ENCODE peak calls at places on chromosomes 11 and 22, in nine cellular contexts. M, O, J, H, G, Y, W, N and Q are unnamed samples.
A peak's percentile ranks its signal among the peaks of the same experiment; 100 is the strongest.

GRCh38 chr11:12239396-12240298 is 129.3 kb downstream of the MICAL2 start:
- DNase-seq in J (no peak), H (no peak), M (no peak), Y (no peak), O (peak; percentile 84), N (no peak), G (no peak), W (no peak), Q (peak; percentile 77)

GRCh38 chr11:8906629-8907028 is 4.4 kb upstream of the AKIP1 start:
- DNase-seq in G (no peak), H (no peak), O (no peak), M (no peak), Y (no peak), N (no peak), W (no peak), J (no peak), Q (no peak)

GRCh38 chr11:118200901-118201680 is 23.7 kb downstream of the JAML start:
- DNase-seq in N (no peak), J (no peak), G (no peak), M (no peak), Y (no peak), W (no peak), H (no peak), O (no peak), Q (no peak)

GRCh38 chr11:119580751-119581150 is 148.2 kb downstream of the NECTIN1 start:
- DNase-seq in O (no peak), W (no peak), H (no peak), Y (no peak), M (no peak), G (no peak), J (no peak), N (no peak), Q (no peak)

GRCh38 chr22:43823911-43824665 is 12.0 kb upstream of the EFCAB6 start:
- DNase-seq in M (no peak), O (no peak), H (peak; percentile 69), N (no peak), G (peak; percentile 41), J (no peak), W (no peak), Y (no peak), Q (peak; percentile 21)

GRCh38 chr22:21074092-21074715 is 28.5 kb downstream of the LRRC74B start:
- DNase-seq in J (no peak), O (peak; percentile 30), W (no peak), M (no peak), G (no peak), H (no peak), N (no peak), Y (no peak), Q (no peak)

GRCh38 chr11:2534131-2534956 is 89.5 kb downstream of the KCNQ1 start:
- DNase-seq in G (peak; percentile 56), J (peak; percentile 66), N (no peak), M (no peak), H (peak; percentile 70), W (peak; percentile 7), Y (no peak), O (no peak), Q (no peak)

GRCh38 chr11:66069715-66070603 is at the start of gene PACS1:
- DNase-seq in Y (peak; percentile 94), W (peak; percentile 76), N (no peak), J (peak; percentile 85), H (peak; percentile 86), G (peak; percentile 85), M (peak; percentile 81), O (peak; percentile 76), Q (peak; percentile 76)

GRCh38 chr22:38927033-38927789 is 30.2 kb upstream of the APOBEC3A start:
- DNase-seq in Y (peak; percentile 79), G (peak; percentile 86), J (peak; percentile 89), W (peak; percentile 88), H (no peak), M (peak; percentile 71), O (peak; percentile 90), N (peak; percentile 7), Q (peak; percentile 85)

GRCh38 chr11:103659138-103659734 is 377.2 kb upstream of the DDI1 start:
- DNase-seq in N (no peak), J (no peak), M (no peak), H (no peak), W (no peak), Y (peak; percentile 48), O (no peak), G (no peak), Q (no peak)

GRCh38 chr11:72298931-72299330 is 55.0 kb upstream of the PHOX2A start:
- DNase-seq in Y (no peak), N (no peak), M (no peak), W (no peak), H (peak; percentile 28), G (no peak), J (no peak), O (no peak), Q (no peak)

GRCh38 chr11:120959189-120959588 is 64.7 kb upstream of the TBCEL start:
- DNase-seq in O (no peak), Y (no peak), G (no peak), N (no peak), H (no peak), W (no peak), M (no peak), J (no peak), Q (no peak)

GRCh38 chr11:95515379-95515778 is 274.2 kb downstream of the FAM76B start:
- DNase-seq in W (no peak), G (no peak), M (no peak), N (no peak), H (no peak), J (no peak), Y (no peak), O (no peak), Q (no peak)

GRCh38 chr22:44697423-44698179 is 4.4 kb upstream of the PRR5 start:
- DNase-seq in N (no peak), O (peak; percentile 84), G (peak; percentile 98), H (peak; percentile 91), Y (peak; percentile 91), J (peak; percentile 86), M (peak; percentile 85), W (peak; percentile 88), Q (peak; percentile 87)

DNA sequence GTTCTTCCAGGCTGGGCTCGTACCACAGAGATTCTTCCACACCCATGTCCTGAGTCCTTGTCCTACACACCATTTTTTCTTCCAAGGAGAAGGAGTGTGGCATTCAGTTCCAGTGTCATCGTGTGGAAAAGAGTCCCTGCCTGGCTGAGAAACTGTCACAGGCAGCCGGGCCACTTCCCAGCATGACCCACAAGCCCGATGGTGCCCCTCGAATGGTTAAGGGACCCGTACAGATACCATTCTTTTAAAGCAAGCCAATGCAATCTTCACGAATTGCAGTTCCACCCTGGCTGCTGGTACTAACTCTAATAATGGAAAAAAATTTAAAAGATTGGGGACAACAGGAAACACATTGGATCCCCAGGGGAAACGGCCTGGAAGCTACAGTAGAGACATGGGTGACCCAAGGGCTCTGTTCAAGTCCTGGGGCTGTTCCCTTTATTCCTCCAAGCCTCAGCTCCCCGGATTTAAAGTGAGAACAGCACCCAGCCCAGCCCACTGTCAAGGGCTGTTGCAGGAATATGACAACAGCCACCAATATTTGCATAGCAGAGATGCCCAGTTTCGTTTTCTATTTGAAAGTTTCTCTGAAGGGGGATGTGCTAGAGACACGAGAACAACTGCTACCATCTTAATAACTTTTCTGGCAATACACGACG is 80.9 kb upstream of the WNT7B start:
- DNase-seq in Y (peak; percentile 58), O (peak; percentile 86), G (no peak), N (peak; percentile 56), M (peak; percentile 48), H (peak; percentile 83), W (peak; percentile 55), J (peak; percentile 69), Q (peak; percentile 57)
- TF ChIP-seq EP300 in Y (no peak), O (no peak), G (no peak), N (no peak), M (no peak), H (no peak), W (no peak), J (no peak), Q (no peak)

GRCh38 chr11:64448599-64449380 is 89.8 kb downstream of the RPS6KA4 start:
- DNase-seq in N (no peak), W (peak; percentile 83), Y (peak; percentile 94), G (peak; percentile 94), O (peak; percentile 90), M (peak; percentile 78), J (peak; percentile 90), H (peak; percentile 90), Q (peak; percentile 85)
- TF ChIP-seq CTCF in N (peak; percentile 90), W (peak; percentile 79), Y (peak; percentile 81), G (peak; percentile 79), O (peak; percentile 82), M (peak; percentile 65), J (peak; percentile 76), H (peak; percentile 30), Q (peak; percentile 71)

GRCh38 chr22:31737932-31738331 is 12.0 kb downstream of the PRR14L start:
- DNase-seq in J (no peak), M (no peak), G (no peak), H (no peak), N (no peak), Y (no peak), O (no peak), W (no peak), Q (no peak)
- H3K27me3 ChIP-seq in J (no peaks in the 10 kb centered on the region), M (no peaks in the 10 kb centered on the region), G (no peaks in the 10 kb centered on the region), H (no peaks in the 10 kb centered on the region), N (no peaks in the 10 kb centered on the region), Y (no peaks in the 10 kb centered on the region), O (no peaks in the 10 kb centered on the region), W (no peaks in the 10 kb centered on the region), Q (no peaks in the 10 kb centered on the region)

GRCh38 chr11:44765026-44765595 is 38.3 kb downstream of the TSPAN18 start:
- DNase-seq in G (peak; percentile 31), N (no peak), Y (no peak), O (no peak), W (no peak), J (peak; percentile 55), M (no peak), H (peak; percentile 71), Q (no peak)

GRCh38 chr11:44761546-44761961 is 34.8 kb downstream of the TSPAN18 start:
- DNase-seq in G (peak; percentile 44), H (peak; percentile 50), J (peak; percentile 52), Y (no peak), M (no peak), O (no peak), N (no peak), W (no peak), Q (no peak)

GRCh38 chr11:44764583-44764982 is 37.8 kb downstream of the TSPAN18 start:
- DNase-seq in M (no peak), H (peak; percentile 21), W (no peak), J (peak; percentile 35), O (no peak), Y (no peak), G (no peak), N (no peak), Q (no peak)

GRCh38 chr11:44760917-44761545 is 34.3 kb downstream of the TSPAN18 start:
- DNase-seq in M (peak; percentile 66), N (no peak), Y (peak; percentile 54), O (no peak), G (peak; percentile 61), W (no peak), H (peak; percentile 71), J (peak; percentile 84), Q (peak; percentile 31)

GRCh38 chr11:44763111-44763820 is 36.5 kb downstream of the TSPAN18 start:
- DNase-seq in N (no peak), O (no peak), Y (no peak), M (no peak), W (no peak), H (no peak), G (peak; percentile 41), J (peak; percentile 35), Q (no peak)
- TF ChIP-seq EP300 in N (no peak), O (no peak), Y (no peak), M (no peak), W (no peak), H (no peak), G (no peak), J (no peak), Q (no peak)